ENCODE peak calls at places on chromosome 5, in seven cellular contexts. One of them, this sample, is unnamed.

GRCh38 chr5:171258737-171259405 is 50.2 kb upstream of the TLX3 start:
- DNase-seq in choroid plexus epithelial cell: no peak
- DNase-seq in H9: no peak
- DNase-seq in ACHN: no peak
- DNase-seq in colonic mucosa: no peak
- DNase-seq in NB4: no peak
- DNase-seq in heart left ventricle: no peak
- DNase-seq in this sample: no peak

GRCh38 chr5:132714456-132715307 is 22.7 kb downstream of the KIF3A start:
- DNase-seq in NB4: peak
- DNase-seq in choroid plexus epithelial cell: peak
- DNase-seq in heart left ventricle: no peak
- DNase-seq in colonic mucosa: no peak
- DNase-seq in H9: no peak
- DNase-seq in ACHN: peak
- DNase-seq in this sample: no peak

GRCh38 chr5:121350493-121350892 is 501.2 kb upstream of the FTMT start:
- DNase-seq in NB4: no peak
- DNase-seq in heart left ventricle: no peak
- DNase-seq in colonic mucosa: no peak
- DNase-seq in choroid plexus epithelial cell: peak
- DNase-seq in H9: no peak
- DNase-seq in ACHN: no peak
- DNase-seq in this sample: no peak

GRCh38 chr5:114380721-114381120 is 18.9 kb downstream of the KCNN2 start:
- DNase-seq in H9: no peak
- DNase-seq in NB4: no peak
- DNase-seq in colonic mucosa: no peak
- DNase-seq in choroid plexus epithelial cell: no peak
- DNase-seq in heart left ventricle: no peak
- DNase-seq in ACHN: no peak
- DNase-seq in this sample: no peak

GRCh38 chr5:172550996-172551395 is 90.1 kb upstream of the NEURL1B start:
- DNase-seq in heart left ventricle: no peak
- DNase-seq in choroid plexus epithelial cell: no peak
- DNase-seq in ACHN: no peak
- DNase-seq in NB4: no peak
- DNase-seq in H9: no peak
- DNase-seq in colonic mucosa: no peak
- DNase-seq in this sample: no peak

GRCh38 chr5:80631277-80632259 is 22.9 kb upstream of the MSH3 start:
- DNase-seq in heart left ventricle: no peak
- DNase-seq in ACHN: no peak
- DNase-seq in H9: no peak
- DNase-seq in colonic mucosa: no peak
- DNase-seq in choroid plexus epithelial cell: no peak
- DNase-seq in NB4: no peak
- DNase-seq in this sample: no peak

GRCh38 chr5:175383350-175383749 is 60.6 kb downstream of the DRD1 start:
- DNase-seq in colonic mucosa: peak
- DNase-seq in choroid plexus epithelial cell: no peak
- DNase-seq in ACHN: no peak
- DNase-seq in H9: no peak
- DNase-seq in heart left ventricle: no peak
- DNase-seq in NB4: no peak
- DNase-seq in this sample: no peak

GRCh38 chr5:1737790-1738405 is 61.7 kb downstream of the MRPL36 start:
- DNase-seq in ACHN: peak
- DNase-seq in NB4: peak
- DNase-seq in H9: peak
- DNase-seq in colonic mucosa: no peak
- DNase-seq in choroid plexus epithelial cell: peak
- DNase-seq in heart left ventricle: no peak
- DNase-seq in this sample: no peak

GRCh38 chr5:174229640-174230350 is 184.3 kb downstream of the NSG2 start:
- DNase-seq in colonic mucosa: no peak
- DNase-seq in H9: no peak
- DNase-seq in ACHN: no peak
- DNase-seq in choroid plexus epithelial cell: peak
- DNase-seq in NB4: peak
- DNase-seq in heart left ventricle: peak
- DNase-seq in this sample: no peak

GRCh38 chr5:27619982-27620381 is 581.6 kb upstream of the CDH9 start:
- DNase-seq in ACHN: no peak
- DNase-seq in heart left ventricle: no peak
- DNase-seq in H9: no peak
- DNase-seq in colonic mucosa: no peak
- DNase-seq in choroid plexus epithelial cell: no peak
- DNase-seq in NB4: no peak
- DNase-seq in this sample: no peak

GRCh38 chr5:95963650-95964410 is 2.2 kb upstream of the ELL2 start:
- DNase-seq in heart left ventricle: no peak
- DNase-seq in ACHN: no peak
- DNase-seq in NB4: no peak
- DNase-seq in colonic mucosa: no peak
- DNase-seq in choroid plexus epithelial cell: peak
- DNase-seq in H9: no peak
- DNase-seq in this sample: no peak

GRCh38 chr5:118968925-118969375 is 19.4 kb downstream of the DTWD2 start:
- DNase-seq in ACHN: no peak
- DNase-seq in heart left ventricle: peak
- DNase-seq in colonic mucosa: no peak
- DNase-seq in H9: no peak
- DNase-seq in choroid plexus epithelial cell: peak
- DNase-seq in NB4: no peak
- DNase-seq in this sample: no peak

GRCh38 chr5:34599471-34600117 is 56.5 kb upstream of the RAI14 start:
- DNase-seq in colonic mucosa: no peak
- DNase-seq in heart left ventricle: no peak
- DNase-seq in H9: no peak
- DNase-seq in ACHN: no peak
- DNase-seq in choroid plexus epithelial cell: peak
- DNase-seq in NB4: no peak
- DNase-seq in this sample: no peak

GRCh38 chr5:80082221-80082620 is 47.1 kb downstream of the THBS4 start:
- DNase-seq in choroid plexus epithelial cell: no peak
- DNase-seq in colonic mucosa: no peak
- DNase-seq in ACHN: no peak
- DNase-seq in H9: no peak
- DNase-seq in NB4: no peak
- DNase-seq in heart left ventricle: no peak
- DNase-seq in this sample: no peak

GRCh38 chr5:148090780-148091221 is 27.0 kb downstream of the SPINK5 start:
- DNase-seq in ACHN: no peak
- DNase-seq in colonic mucosa: no peak
- DNase-seq in H9: no peak
- DNase-seq in heart left ventricle: no peak
- DNase-seq in choroid plexus epithelial cell: no peak
- DNase-seq in NB4: no peak
- DNase-seq in this sample: no peak

GRCh38 chr5:139633295-139634027 is 14.7 kb upstream of the CXXC5 start:
- DNase-seq in ACHN: peak
- DNase-seq in colonic mucosa: peak
- DNase-seq in NB4: peak
- DNase-seq in heart left ventricle: no peak
- DNase-seq in H9: peak
- DNase-seq in choroid plexus epithelial cell: peak
- DNase-seq in this sample: no peak

GRCh38 chr5:71938886-71939285 is 168.4 kb upstream of the MAP1B start:
- DNase-seq in choroid plexus epithelial cell: peak
- DNase-seq in NB4: no peak
- DNase-seq in H9: peak
- DNase-seq in heart left ventricle: no peak
- DNase-seq in colonic mucosa: peak
- DNase-seq in ACHN: peak
- DNase-seq in this sample: no peak

GRCh38 chr5:138077064-138077696 is 6.7 kb upstream of the WNT8A start:
- DNase-seq in H9: peak
- DNase-seq in heart left ventricle: peak
- DNase-seq in ACHN: peak
- DNase-seq in NB4: peak
- DNase-seq in colonic mucosa: peak
- DNase-seq in choroid plexus epithelial cell: peak
- DNase-seq in this sample: no peak

GRCh38 chr5:40226906-40227305 is 452.8 kb upstream of the PTGER4 start:
- DNase-seq in ACHN: no peak
- DNase-seq in choroid plexus epithelial cell: no peak
- DNase-seq in NB4: no peak
- DNase-seq in H9: no peak
- DNase-seq in colonic mucosa: no peak
- DNase-seq in heart left ventricle: no peak
- DNase-seq in this sample: no peak

GRCh38 chr5:142978726-142979125 is 208.5 kb downstream of the ARHGAP26 start:
- DNase-seq in choroid plexus epithelial cell: peak
- DNase-seq in colonic mucosa: no peak
- DNase-seq in NB4: no peak
- DNase-seq in H9: no peak
- DNase-seq in heart left ventricle: no peak
- DNase-seq in ACHN: no peak
- DNase-seq in this sample: no peak

GRCh38 chr5:101611039-101611438 is 685.0 kb downstream of the SLCO4C1 start:
- DNase-seq in choroid plexus epithelial cell: no peak
- DNase-seq in heart left ventricle: no peak
- DNase-seq in ACHN: no peak
- DNase-seq in colonic mucosa: no peak
- DNase-seq in NB4: no peak
- DNase-seq in H9: no peak
- DNase-seq in this sample: no peak

GRCh38 chr5:21776466-21776865 is 1076.7 kb downstream of the CDH12 start:
- DNase-seq in heart left ventricle: no peak
- DNase-seq in choroid plexus epithelial cell: no peak
- DNase-seq in NB4: no peak
- DNase-seq in H9: no peak
- DNase-seq in ACHN: no peak
- DNase-seq in colonic mucosa: no peak
- DNase-seq in this sample: no peak

GRCh38 chr5:147398860-147399259 is 111.0 kb downstream of the DPYSL3 start:
- DNase-seq in choroid plexus epithelial cell: no peak
- DNase-seq in NB4: no peak
- DNase-seq in colonic mucosa: no peak
- DNase-seq in ACHN: no peak
- DNase-seq in heart left ventricle: no peak
- DNase-seq in H9: no peak
- DNase-seq in this sample: no peak

GRCh38 chr5:7856855-7857254 is 5.9 kb upstream of the CFAP90 start:
- DNase-seq in choroid plexus epithelial cell: peak
- DNase-seq in H9: peak
- DNase-seq in heart left ventricle: no peak
- DNase-seq in colonic mucosa: no peak
- DNase-seq in NB4: peak
- DNase-seq in ACHN: peak
- DNase-seq in this sample: no peak

GRCh38 chr5:133683646-133684290 is 71.4 kb upstream of the FSTL4 start:
- DNase-seq in NB4: no peak
- DNase-seq in colonic mucosa: no peak
- DNase-seq in heart left ventricle: no peak
- DNase-seq in choroid plexus epithelial cell: no peak
- DNase-seq in H9: no peak
- DNase-seq in ACHN: no peak
- DNase-seq in this sample: no peak

GRCh38 chr5:157603333-157604190 is 28.0 kb upstream of the ADAM19 start:
- DNase-seq in ACHN: peak
- DNase-seq in colonic mucosa: no peak
- DNase-seq in heart left ventricle: no peak
- DNase-seq in H9: no peak
- DNase-seq in choroid plexus epithelial cell: peak
- DNase-seq in NB4: peak
- DNase-seq in this sample: no peak

GRCh38 chr5:76016258-76016657 is 66.9 kb upstream of the SV2C start:
- DNase-seq in H9: no peak
- DNase-seq in colonic mucosa: no peak
- DNase-seq in choroid plexus epithelial cell: no peak
- DNase-seq in heart left ventricle: no peak
- DNase-seq in ACHN: no peak
- DNase-seq in NB4: no peak
- DNase-seq in this sample: no peak

GRCh38 chr5:167964529-167964928 is 326.9 kb upstream of the WWC1 start:
- DNase-seq in ACHN: peak
- DNase-seq in colonic mucosa: no peak
- DNase-seq in choroid plexus epithelial cell: no peak
- DNase-seq in H9: no peak
- DNase-seq in NB4: no peak
- DNase-seq in heart left ventricle: no peak
- DNase-seq in this sample: no peak

GRCh38 chr5:31196309-31196708 is 2.8 kb downstream of the CDH6 start:
- DNase-seq in NB4: peak
- DNase-seq in ACHN: peak
- DNase-seq in heart left ventricle: no peak
- DNase-seq in H9: no peak
- DNase-seq in colonic mucosa: no peak
- DNase-seq in choroid plexus epithelial cell: peak
- DNase-seq in this sample: no peak

GRCh38 chr5:170006016-170006415 is 25.7 kb upstream of the INSYN2B start:
- DNase-seq in heart left ventricle: no peak
- DNase-seq in colonic mucosa: no peak
- DNase-seq in ACHN: no peak
- DNase-seq in H9: no peak
- DNase-seq in NB4: no peak
- DNase-seq in choroid plexus epithelial cell: no peak
- DNase-seq in this sample: no peak

GRCh38 chr5:171470420-171470819 is 51.0 kb downstream of the FGF18 start:
- DNase-seq in NB4: no peak
- DNase-seq in ACHN: no peak
- DNase-seq in choroid plexus epithelial cell: no peak
- DNase-seq in H9: no peak
- DNase-seq in heart left ventricle: no peak
- DNase-seq in colonic mucosa: no peak
- DNase-seq in this sample: no peak

GRCh38 chr5:34007116-34007674 is 655 bp downstream of the AMACR start:
- DNase-seq in heart left ventricle: no peak
- DNase-seq in choroid plexus epithelial cell: peak
- DNase-seq in H9: no peak
- DNase-seq in NB4: peak
- DNase-seq in colonic mucosa: no peak
- DNase-seq in ACHN: peak
- DNase-seq in this sample: no peak

GRCh38 chr5:79025054-79025465 is 40.0 kb upstream of the ARSB start:
- DNase-seq in heart left ventricle: peak
- DNase-seq in H9: peak
- DNase-seq in ACHN: peak
- DNase-seq in NB4: peak
- DNase-seq in colonic mucosa: peak
- DNase-seq in choroid plexus epithelial cell: peak
- DNase-seq in this sample: no peak

GRCh38 chr5:174097486-174098185 is 52.1 kb downstream of the NSG2 start:
- DNase-seq in colonic mucosa: no peak
- DNase-seq in heart left ventricle: no peak
- DNase-seq in choroid plexus epithelial cell: no peak
- DNase-seq in H9: no peak
- DNase-seq in ACHN: no peak
- DNase-seq in NB4: no peak
- DNase-seq in this sample: no peak

GRCh38 chr5:135457424-135458071 is 5.4 kb upstream of the TIFAB start:
- DNase-seq in heart left ventricle: peak
- DNase-seq in NB4: peak
- DNase-seq in colonic mucosa: peak
- DNase-seq in ACHN: peak
- DNase-seq in H9: peak
- DNase-seq in choroid plexus epithelial cell: peak
- DNase-seq in this sample: no peak

GRCh38 chr5:134769206-134769605 is 10.6 kb downstream of the DDX46 start:
- DNase-seq in colonic mucosa: no peak
- DNase-seq in NB4: peak
- DNase-seq in H9: no peak
- DNase-seq in choroid plexus epithelial cell: peak
- DNase-seq in heart left ventricle: no peak
- DNase-seq in ACHN: peak
- DNase-seq in this sample: no peak

GRCh38 chr5:1930880-1931589 is 48.3 kb upstream of the IRX4 start:
- DNase-seq in NB4: no peak
- DNase-seq in heart left ventricle: peak
- DNase-seq in H9: peak
- DNase-seq in choroid plexus epithelial cell: no peak
- DNase-seq in colonic mucosa: no peak
- DNase-seq in ACHN: no peak
- DNase-seq in this sample: no peak

GRCh38 chr5:143207563-143208364 is 195.7 kb downstream of the NR3C1 start:
- DNase-seq in choroid plexus epithelial cell: peak
- DNase-seq in colonic mucosa: no peak
- DNase-seq in H9: no peak
- DNase-seq in heart left ventricle: no peak
- DNase-seq in NB4: no peak
- DNase-seq in ACHN: no peak
- DNase-seq in this sample: no peak

This sample was measured in brain pericyte.